ENCODE peak calls at places on chromosome 7, in six cellular contexts. One of them, this sample, is unnamed.

GRCh38 chr7:156475666-156476065 is 164.9 kb upstream of the RNF32 start:
- DNase-seq in stimulated activated CD8-positive, alpha-beta memory T cell treated with anti-CD3 and anti-CD28 coated beads, Interleukin-7, amount 100 ng/mL, for 4 hours: no peak
- DNase-seq in activated CD8-positive, alpha-beta T cell treated with anti-CD3 and anti-CD28 coated beads, Interleukin-2, amount 10 ng/mL, durations not matched to agents 7 days and 5 days: no peak
- DNase-seq in iris pigment epithelial cell: peak; percentile 35
- DNase-seq in mucosa of descending colon: no peak
- DNase-seq in NCI-H2171: no peak
- DNase-seq in this sample: no peak

GRCh38 chr7:150451097-150451793 is 815 bp downstream of the GIMAP8 start:
- DNase-seq in stimulated activated CD8-positive, alpha-beta memory T cell treated with anti-CD3 and anti-CD28 coated beads, Interleukin-7, amount 100 ng/mL, for 4 hours: peak; percentile 60
- DNase-seq in activated CD8-positive, alpha-beta T cell treated with anti-CD3 and anti-CD28 coated beads, Interleukin-2, amount 10 ng/mL, durations not matched to agents 7 days and 5 days: peak; percentile 82
- DNase-seq in iris pigment epithelial cell: no peak
- DNase-seq in mucosa of descending colon: peak; percentile 62
- DNase-seq in NCI-H2171: peak; percentile 40
- DNase-seq in this sample: no peak

GRCh38 chr7:40584667-40585433 is 450.0 kb downstream of the SUGCT start:
- DNase-seq in mucosa of descending colon: no peak
- DNase-seq in activated CD8-positive, alpha-beta T cell treated with anti-CD3 and anti-CD28 coated beads, Interleukin-2, amount 10 ng/mL, durations not matched to agents 7 days and 5 days: no peak
- DNase-seq in iris pigment epithelial cell: peak; percentile 66
- DNase-seq in NCI-H2171: no peak
- DNase-seq in stimulated activated CD8-positive, alpha-beta memory T cell treated with anti-CD3 and anti-CD28 coated beads, Interleukin-7, amount 100 ng/mL, for 4 hours: no peak
- DNase-seq in this sample: no peak

GRCh38 chr7:121437470-121437869 is 41.4 kb upstream of the FAM3C start:
- DNase-seq in activated CD8-positive, alpha-beta T cell treated with anti-CD3 and anti-CD28 coated beads, Interleukin-2, amount 10 ng/mL, durations not matched to agents 7 days and 5 days: no peak
- DNase-seq in iris pigment epithelial cell: no peak
- DNase-seq in mucosa of descending colon: no peak
- DNase-seq in NCI-H2171: no peak
- DNase-seq in stimulated activated CD8-positive, alpha-beta memory T cell treated with anti-CD3 and anti-CD28 coated beads, Interleukin-7, amount 100 ng/mL, for 4 hours: no peak
- DNase-seq in this sample: no peak

GRCh38 chr7:134890246-134891240 is 95.8 kb upstream of the AGBL3 start:
- DNase-seq in activated CD8-positive, alpha-beta T cell treated with anti-CD3 and anti-CD28 coated beads, Interleukin-2, amount 10 ng/mL, durations not matched to agents 7 days and 5 days: no peak
- DNase-seq in NCI-H2171: no peak
- DNase-seq in stimulated activated CD8-positive, alpha-beta memory T cell treated with anti-CD3 and anti-CD28 coated beads, Interleukin-7, amount 100 ng/mL, for 4 hours: no peak
- DNase-seq in iris pigment epithelial cell: peak; percentile 64
- DNase-seq in mucosa of descending colon: no peak
- DNase-seq in this sample: no peak

GRCh38 chr7:108497082-108497725 is 28.7 kb downstream of the PNPLA8 start:
- DNase-seq in NCI-H2171: peak; percentile 55
- DNase-seq in activated CD8-positive, alpha-beta T cell treated with anti-CD3 and anti-CD28 coated beads, Interleukin-2, amount 10 ng/mL, durations not matched to agents 7 days and 5 days: peak; percentile 68
- DNase-seq in mucosa of descending colon: no peak
- DNase-seq in stimulated activated CD8-positive, alpha-beta memory T cell treated with anti-CD3 and anti-CD28 coated beads, Interleukin-7, amount 100 ng/mL, for 4 hours: peak; percentile 12
- DNase-seq in iris pigment epithelial cell: peak; percentile 45
- DNase-seq in this sample: peak; percentile 77

GRCh38 chr7:155459133-155459866 is 1.4 kb downstream of the EN2 start:
- DNase-seq in NCI-H2171: no peak
- DNase-seq in stimulated activated CD8-positive, alpha-beta memory T cell treated with anti-CD3 and anti-CD28 coated beads, Interleukin-7, amount 100 ng/mL, for 4 hours: no peak
- DNase-seq in iris pigment epithelial cell: no peak
- DNase-seq in activated CD8-positive, alpha-beta T cell treated with anti-CD3 and anti-CD28 coated beads, Interleukin-2, amount 10 ng/mL, durations not matched to agents 7 days and 5 days: no peak
- DNase-seq in mucosa of descending colon: no peak
- DNase-seq in this sample: no peak

GRCh38 chr7:95304990-95305389 is 19.3 kb downstream of the PON1 start:
- DNase-seq in stimulated activated CD8-positive, alpha-beta memory T cell treated with anti-CD3 and anti-CD28 coated beads, Interleukin-7, amount 100 ng/mL, for 4 hours: no peak
- DNase-seq in iris pigment epithelial cell: no peak
- DNase-seq in NCI-H2171: no peak
- DNase-seq in mucosa of descending colon: no peak
- DNase-seq in activated CD8-positive, alpha-beta T cell treated with anti-CD3 and anti-CD28 coated beads, Interleukin-2, amount 10 ng/mL, durations not matched to agents 7 days and 5 days: no peak
- DNase-seq in this sample: no peak

GRCh38 chr7:98303176-98303865 is 21.8 kb downstream of the BRI3 start:
- DNase-seq in stimulated activated CD8-positive, alpha-beta memory T cell treated with anti-CD3 and anti-CD28 coated beads, Interleukin-7, amount 100 ng/mL, for 4 hours: no peak
- DNase-seq in iris pigment epithelial cell: no peak
- DNase-seq in mucosa of descending colon: peak; percentile 13
- DNase-seq in activated CD8-positive, alpha-beta T cell treated with anti-CD3 and anti-CD28 coated beads, Interleukin-2, amount 10 ng/mL, durations not matched to agents 7 days and 5 days: no peak
- DNase-seq in NCI-H2171: no peak
- DNase-seq in this sample: no peak

GRCh38 chr7:68009716-68010115 is 1013.1 kb downstream of the TYW1 start:
- DNase-seq in iris pigment epithelial cell: no peak
- DNase-seq in activated CD8-positive, alpha-beta T cell treated with anti-CD3 and anti-CD28 coated beads, Interleukin-2, amount 10 ng/mL, durations not matched to agents 7 days and 5 days: no peak
- DNase-seq in NCI-H2171: no peak
- DNase-seq in stimulated activated CD8-positive, alpha-beta memory T cell treated with anti-CD3 and anti-CD28 coated beads, Interleukin-7, amount 100 ng/mL, for 4 hours: no peak
- DNase-seq in mucosa of descending colon: no peak
- DNase-seq in this sample: no peak

GRCh38 chr7:46449743-46450142 is 528.7 kb upstream of the IGFBP3 start:
- DNase-seq in iris pigment epithelial cell: no peak
- DNase-seq in stimulated activated CD8-positive, alpha-beta memory T cell treated with anti-CD3 and anti-CD28 coated beads, Interleukin-7, amount 100 ng/mL, for 4 hours: no peak
- DNase-seq in NCI-H2171: no peak
- DNase-seq in activated CD8-positive, alpha-beta T cell treated with anti-CD3 and anti-CD28 coated beads, Interleukin-2, amount 10 ng/mL, durations not matched to agents 7 days and 5 days: no peak
- DNase-seq in mucosa of descending colon: no peak
- DNase-seq in this sample: no peak

GRCh38 chr7:36306722-36307121 is 82.9 kb upstream of the ANLN start:
- DNase-seq in activated CD8-positive, alpha-beta T cell treated with anti-CD3 and anti-CD28 coated beads, Interleukin-2, amount 10 ng/mL, durations not matched to agents 7 days and 5 days: no peak
- DNase-seq in mucosa of descending colon: no peak
- DNase-seq in NCI-H2171: no peak
- DNase-seq in iris pigment epithelial cell: no peak
- DNase-seq in stimulated activated CD8-positive, alpha-beta memory T cell treated with anti-CD3 and anti-CD28 coated beads, Interleukin-7, amount 100 ng/mL, for 4 hours: no peak
- DNase-seq in this sample: no peak

GRCh38 chr7:15042285-15042684 is 139.7 kb upstream of the DGKB start:
- DNase-seq in NCI-H2171: no peak
- DNase-seq in activated CD8-positive, alpha-beta T cell treated with anti-CD3 and anti-CD28 coated beads, Interleukin-2, amount 10 ng/mL, durations not matched to agents 7 days and 5 days: no peak
- DNase-seq in stimulated activated CD8-positive, alpha-beta memory T cell treated with anti-CD3 and anti-CD28 coated beads, Interleukin-7, amount 100 ng/mL, for 4 hours: no peak
- DNase-seq in mucosa of descending colon: no peak
- DNase-seq in iris pigment epithelial cell: no peak
- DNase-seq in this sample: no peak

GRCh38 chr7:17056491-17057142 is 174.8 kb upstream of the AGR3 start:
- DNase-seq in stimulated activated CD8-positive, alpha-beta memory T cell treated with anti-CD3 and anti-CD28 coated beads, Interleukin-7, amount 100 ng/mL, for 4 hours: no peak
- DNase-seq in NCI-H2171: no peak
- DNase-seq in mucosa of descending colon: no peak
- DNase-seq in iris pigment epithelial cell: peak; percentile 76
- DNase-seq in activated CD8-positive, alpha-beta T cell treated with anti-CD3 and anti-CD28 coated beads, Interleukin-2, amount 10 ng/mL, durations not matched to agents 7 days and 5 days: no peak
- DNase-seq in this sample: no peak

GRCh38 chr7:71752171-71752935 is 620.4 kb downstream of the GALNT17 start:
- DNase-seq in NCI-H2171: peak; percentile 70
- DNase-seq in activated CD8-positive, alpha-beta T cell treated with anti-CD3 and anti-CD28 coated beads, Interleukin-2, amount 10 ng/mL, durations not matched to agents 7 days and 5 days: peak; percentile 51
- DNase-seq in stimulated activated CD8-positive, alpha-beta memory T cell treated with anti-CD3 and anti-CD28 coated beads, Interleukin-7, amount 100 ng/mL, for 4 hours: no peak
- DNase-seq in mucosa of descending colon: peak; percentile 64
- DNase-seq in iris pigment epithelial cell: peak; percentile 5
- DNase-seq in this sample: no peak

GRCh38 chr7:116933465-116933864 is 19.8 kb upstream of the ST7 start:
- DNase-seq in iris pigment epithelial cell: no peak
- DNase-seq in stimulated activated CD8-positive, alpha-beta memory T cell treated with anti-CD3 and anti-CD28 coated beads, Interleukin-7, amount 100 ng/mL, for 4 hours: no peak
- DNase-seq in mucosa of descending colon: no peak
- DNase-seq in NCI-H2171: peak; percentile 29
- DNase-seq in activated CD8-positive, alpha-beta T cell treated with anti-CD3 and anti-CD28 coated beads, Interleukin-2, amount 10 ng/mL, durations not matched to agents 7 days and 5 days: no peak
- DNase-seq in this sample: no peak

GRCh38 chr7:97149843-97150242 is 32.3 kb downstream of the SDHAF3 start:
- DNase-seq in mucosa of descending colon: no peak
- DNase-seq in iris pigment epithelial cell: peak; percentile 45
- DNase-seq in activated CD8-positive, alpha-beta T cell treated with anti-CD3 and anti-CD28 coated beads, Interleukin-2, amount 10 ng/mL, durations not matched to agents 7 days and 5 days: no peak
- DNase-seq in NCI-H2171: no peak
- DNase-seq in stimulated activated CD8-positive, alpha-beta memory T cell treated with anti-CD3 and anti-CD28 coated beads, Interleukin-7, amount 100 ng/mL, for 4 hours: no peak
- DNase-seq in this sample: no peak

GRCh38 chr7:87048839-87049238 is 10.6 kb downstream of the ELAPOR2 start:
- DNase-seq in NCI-H2171: no peak
- DNase-seq in iris pigment epithelial cell: no peak
- DNase-seq in activated CD8-positive, alpha-beta T cell treated with anti-CD3 and anti-CD28 coated beads, Interleukin-2, amount 10 ng/mL, durations not matched to agents 7 days and 5 days: no peak
- DNase-seq in stimulated activated CD8-positive, alpha-beta memory T cell treated with anti-CD3 and anti-CD28 coated beads, Interleukin-7, amount 100 ng/mL, for 4 hours: no peak
- DNase-seq in mucosa of descending colon: no peak
- DNase-seq in this sample: no peak

GRCh38 chr7:109387530-109387929 is 817.9 kb downstream of the DNAJB9 start:
- DNase-seq in iris pigment epithelial cell: no peak
- DNase-seq in mucosa of descending colon: peak; percentile 12
- DNase-seq in activated CD8-positive, alpha-beta T cell treated with anti-CD3 and anti-CD28 coated beads, Interleukin-2, amount 10 ng/mL, durations not matched to agents 7 days and 5 days: no peak
- DNase-seq in NCI-H2171: no peak
- DNase-seq in stimulated activated CD8-positive, alpha-beta memory T cell treated with anti-CD3 and anti-CD28 coated beads, Interleukin-7, amount 100 ng/mL, for 4 hours: no peak
- DNase-seq in this sample: no peak

GRCh38 chr7:98935811-98936210 is 57.5 kb downstream of the TRRAP start:
- DNase-seq in mucosa of descending colon: no peak
- DNase-seq in activated CD8-positive, alpha-beta T cell treated with anti-CD3 and anti-CD28 coated beads, Interleukin-2, amount 10 ng/mL, durations not matched to agents 7 days and 5 days: no peak
- DNase-seq in iris pigment epithelial cell: peak; percentile 65
- DNase-seq in NCI-H2171: no peak
- DNase-seq in stimulated activated CD8-positive, alpha-beta memory T cell treated with anti-CD3 and anti-CD28 coated beads, Interleukin-7, amount 100 ng/mL, for 4 hours: no peak
- DNase-seq in this sample: no peak

GRCh38 chr7:28005075-28005847 is 175.3 kb downstream of the JAZF1 start:
- DNase-seq in stimulated activated CD8-positive, alpha-beta memory T cell treated with anti-CD3 and anti-CD28 coated beads, Interleukin-7, amount 100 ng/mL, for 4 hours: no peak
- DNase-seq in mucosa of descending colon: no peak
- DNase-seq in NCI-H2171: no peak
- DNase-seq in activated CD8-positive, alpha-beta T cell treated with anti-CD3 and anti-CD28 coated beads, Interleukin-2, amount 10 ng/mL, durations not matched to agents 7 days and 5 days: no peak
- DNase-seq in iris pigment epithelial cell: no peak
- DNase-seq in this sample: no peak

GRCh38 chr7:138350103-138350700 is 109.9 kb upstream of the TRIM24 start:
- DNase-seq in stimulated activated CD8-positive, alpha-beta memory T cell treated with anti-CD3 and anti-CD28 coated beads, Interleukin-7, amount 100 ng/mL, for 4 hours: no peak
- DNase-seq in iris pigment epithelial cell: no peak
- DNase-seq in mucosa of descending colon: no peak
- DNase-seq in NCI-H2171: no peak
- DNase-seq in activated CD8-positive, alpha-beta T cell treated with anti-CD3 and anti-CD28 coated beads, Interleukin-2, amount 10 ng/mL, durations not matched to agents 7 days and 5 days: no peak
- DNase-seq in this sample: no peak

GRCh38 chr7:5139998-5140397 is 50.0 kb upstream of the WIPI2 start:
- DNase-seq in mucosa of descending colon: peak; percentile 47
- DNase-seq in activated CD8-positive, alpha-beta T cell treated with anti-CD3 and anti-CD28 coated beads, Interleukin-2, amount 10 ng/mL, durations not matched to agents 7 days and 5 days: peak; percentile 46
- DNase-seq in iris pigment epithelial cell: peak; percentile 15
- DNase-seq in NCI-H2171: no peak
- DNase-seq in stimulated activated CD8-positive, alpha-beta memory T cell treated with anti-CD3 and anti-CD28 coated beads, Interleukin-7, amount 100 ng/mL, for 4 hours: no peak
- DNase-seq in this sample: peak; percentile 57

GRCh38 chr7:28739826-28740225 is 218.3 kb downstream of the TRIL start:
- DNase-seq in NCI-H2171: no peak
- DNase-seq in stimulated activated CD8-positive, alpha-beta memory T cell treated with anti-CD3 and anti-CD28 coated beads, Interleukin-7, amount 100 ng/mL, for 4 hours: no peak
- DNase-seq in mucosa of descending colon: no peak
- DNase-seq in activated CD8-positive, alpha-beta T cell treated with anti-CD3 and anti-CD28 coated beads, Interleukin-2, amount 10 ng/mL, durations not matched to agents 7 days and 5 days: no peak
- DNase-seq in iris pigment epithelial cell: no peak
- DNase-seq in this sample: no peak